ENCODE peak calls at places on chromosomes 1 and 21, in six cellular contexts. One of them, this sample, is unnamed.

GRCh38 chr1:119799599-119800177 is 11.6 kb downstream of the REG4 start:
- DNase-seq in esophagus squamous epithelium: no peak
- DNase-seq in uterus: no peak
- DNase-seq in Peyer's patch: no peak
- DNase-seq in tibial nerve: no peak
- DNase-seq in prostate gland: no peak
- DNase-seq in this sample: no peak

GRCh38 chr1:79749607-79750006 is 743.1 kb upstream of the ADGRL4 start:
- DNase-seq in esophagus squamous epithelium: no peak
- DNase-seq in uterus: no peak
- DNase-seq in Peyer's patch: no peak
- DNase-seq in tibial nerve: no peak
- DNase-seq in prostate gland: no peak
- DNase-seq in this sample: no peak

GRCh38 chr21:40487406-40487805 is 359.6 kb downstream of the DSCAM start:
- DNase-seq in esophagus squamous epithelium: no peak
- DNase-seq in uterus: no peak
- DNase-seq in Peyer's patch: no peak
- DNase-seq in tibial nerve: no peak
- DNase-seq in prostate gland: no peak
- DNase-seq in this sample: no peak

GRCh38 chr1:22619252-22619651 is 17.2 kb upstream of the C1QA start:
- DNase-seq in esophagus squamous epithelium: no peak
- DNase-seq in uterus: no peak
- DNase-seq in Peyer's patch: no peak
- DNase-seq in tibial nerve: no peak
- DNase-seq in prostate gland: no peak
- DNase-seq in this sample: no peak

GRCh38 chr1:189121941-189122340 is 1355.7 kb downstream of the BRINP3 start:
- DNase-seq in esophagus squamous epithelium: no peak
- DNase-seq in uterus: no peak
- DNase-seq in Peyer's patch: no peak
- DNase-seq in tibial nerve: no peak
- DNase-seq in prostate gland: no peak
- DNase-seq in this sample: no peak

GRCh38 chr1:213669964-213670691 is 317.6 kb upstream of the PROX1 start:
- DNase-seq in esophagus squamous epithelium: no peak
- DNase-seq in uterus: no peak
- DNase-seq in Peyer's patch: no peak
- DNase-seq in tibial nerve: no peak
- DNase-seq in prostate gland: no peak
- DNase-seq in this sample: no peak

GRCh38 chr1:147840909-147841308 is 61.7 kb upstream of the GJA8 start:
- DNase-seq in esophagus squamous epithelium: no peak
- DNase-seq in uterus: no peak
- DNase-seq in Peyer's patch: no peak
- DNase-seq in tibial nerve: no peak
- DNase-seq in prostate gland: no peak
- DNase-seq in this sample: no peak

GRCh38 chr1:111690306-111690617 is 48.9 kb downstream of the INKA2 start:
- DNase-seq in esophagus squamous epithelium: no peak
- DNase-seq in uterus: peak; percentile 64
- DNase-seq in Peyer's patch: no peak
- DNase-seq in tibial nerve: no peak
- DNase-seq in prostate gland: peak; percentile 6
- DNase-seq in this sample: no peak

GRCh38 chr21:45709127-45709526 is 65.6 kb downstream of the PCBP3 start:
- DNase-seq in esophagus squamous epithelium: no peak
- DNase-seq in uterus: no peak
- DNase-seq in Peyer's patch: no peak
- DNase-seq in tibial nerve: no peak
- DNase-seq in prostate gland: no peak
- DNase-seq in this sample: no peak

GRCh38 chr1:19735419-19736127 is 64.1 kb downstream of the TMCO4 start:
- DNase-seq in esophagus squamous epithelium: no peak
- DNase-seq in uterus: peak; percentile 86
- DNase-seq in Peyer's patch: no peak
- DNase-seq in tibial nerve: peak; percentile 33
- DNase-seq in prostate gland: no peak
- DNase-seq in this sample: peak; percentile 69

GRCh38 chr1:182069028-182069466 is 7.5 kb upstream of the ZNF648 start:
- DNase-seq in esophagus squamous epithelium: no peak
- DNase-seq in uterus: no peak
- DNase-seq in Peyer's patch: no peak
- DNase-seq in tibial nerve: no peak
- DNase-seq in prostate gland: peak; percentile 37
- DNase-seq in this sample: no peak

GRCh38 chr1:93080424-93080823 is 1.3 kb downstream of the MTF2 start:
- DNase-seq in esophagus squamous epithelium: no peak
- DNase-seq in uterus: no peak
- DNase-seq in Peyer's patch: no peak
- DNase-seq in tibial nerve: no peak
- DNase-seq in prostate gland: no peak
- DNase-seq in this sample: no peak

GRCh38 chr1:239819756-239820155 is 271.9 kb upstream of the FMN2 start:
- DNase-seq in esophagus squamous epithelium: no peak
- DNase-seq in uterus: no peak
- DNase-seq in Peyer's patch: no peak
- DNase-seq in tibial nerve: no peak
- DNase-seq in prostate gland: no peak
- DNase-seq in this sample: no peak

GRCh38 chr1:214289574-214290272 is 8.8 kb downstream of the SMYD2 start:
- DNase-seq in esophagus squamous epithelium: no peak
- DNase-seq in uterus: no peak
- DNase-seq in Peyer's patch: no peak
- DNase-seq in tibial nerve: no peak
- DNase-seq in prostate gland: no peak
- DNase-seq in this sample: no peak

GRCh38 chr1:93613895-93614294 is 67.7 kb downstream of the BCAR3 start:
- DNase-seq in esophagus squamous epithelium: no peak
- DNase-seq in uterus: peak; percentile 61
- DNase-seq in Peyer's patch: no peak
- DNase-seq in tibial nerve: no peak
- DNase-seq in prostate gland: peak; percentile 46
- DNase-seq in this sample: no peak

GRCh38 chr1:69263982-69264381 is 303.7 kb upstream of the LRRC7 start:
- DNase-seq in esophagus squamous epithelium: no peak
- DNase-seq in uterus: peak; percentile 47
- DNase-seq in Peyer's patch: no peak
- DNase-seq in tibial nerve: no peak
- DNase-seq in prostate gland: no peak
- DNase-seq in this sample: no peak

GRCh38 chr1:19768321-19769210 is 31.1 kb downstream of the TMCO4 start:
- DNase-seq in esophagus squamous epithelium: no peak
- DNase-seq in uterus: no peak
- DNase-seq in Peyer's patch: no peak
- DNase-seq in tibial nerve: no peak
- DNase-seq in prostate gland: no peak
- DNase-seq in this sample: no peak

GRCh38 chr1:197951089-197951488 is 33.9 kb downstream of the LHX9 start:
- DNase-seq in esophagus squamous epithelium: no peak
- DNase-seq in uterus: no peak
- DNase-seq in Peyer's patch: no peak
- DNase-seq in tibial nerve: no peak
- DNase-seq in prostate gland: no peak
- DNase-seq in this sample: no peak

GRCh38 chr1:82517586-82517985 is 716.9 kb downstream of the ADGRL2 start:
- DNase-seq in esophagus squamous epithelium: no peak
- DNase-seq in uterus: peak; percentile 15
- DNase-seq in Peyer's patch: no peak
- DNase-seq in tibial nerve: peak; percentile 40
- DNase-seq in prostate gland: no peak
- DNase-seq in this sample: no peak

GRCh38 chr1:169472759-169473158 is 13.0 kb downstream of the SLC19A2 start:
- DNase-seq in esophagus squamous epithelium: no peak
- DNase-seq in uterus: no peak
- DNase-seq in Peyer's patch: no peak
- DNase-seq in tibial nerve: no peak
- DNase-seq in prostate gland: no peak
- DNase-seq in this sample: no peak

GRCh38 chr21:29124645-29125044 is 5.8 kb upstream of the MAP3K7CL start:
- DNase-seq in esophagus squamous epithelium: no peak
- DNase-seq in uterus: no peak
- DNase-seq in Peyer's patch: no peak
- DNase-seq in tibial nerve: no peak
- DNase-seq in prostate gland: no peak
- DNase-seq in this sample: no peak

GRCh38 chr21:29125199-29125598 is 5.2 kb upstream of the MAP3K7CL start:
- DNase-seq in esophagus squamous epithelium: no peak
- DNase-seq in uterus: no peak
- DNase-seq in Peyer's patch: no peak
- DNase-seq in tibial nerve: no peak
- DNase-seq in prostate gland: no peak
- DNase-seq in this sample: no peak

GRCh38 chr21:29125979-29126378 is 4.5 kb upstream of the MAP3K7CL start:
- DNase-seq in esophagus squamous epithelium: no peak
- DNase-seq in uterus: no peak
- DNase-seq in Peyer's patch: no peak
- DNase-seq in tibial nerve: no peak
- DNase-seq in prostate gland: no peak
- DNase-seq in this sample: no peak

GRCh38 chr21:29117372-29117955 is 13.0 kb upstream of the MAP3K7CL start:
- DNase-seq in esophagus squamous epithelium: no peak
- DNase-seq in uterus: no peak
- DNase-seq in Peyer's patch: no peak
- DNase-seq in tibial nerve: no peak
- DNase-seq in prostate gland: no peak
- DNase-seq in this sample: no peak

DNA sequence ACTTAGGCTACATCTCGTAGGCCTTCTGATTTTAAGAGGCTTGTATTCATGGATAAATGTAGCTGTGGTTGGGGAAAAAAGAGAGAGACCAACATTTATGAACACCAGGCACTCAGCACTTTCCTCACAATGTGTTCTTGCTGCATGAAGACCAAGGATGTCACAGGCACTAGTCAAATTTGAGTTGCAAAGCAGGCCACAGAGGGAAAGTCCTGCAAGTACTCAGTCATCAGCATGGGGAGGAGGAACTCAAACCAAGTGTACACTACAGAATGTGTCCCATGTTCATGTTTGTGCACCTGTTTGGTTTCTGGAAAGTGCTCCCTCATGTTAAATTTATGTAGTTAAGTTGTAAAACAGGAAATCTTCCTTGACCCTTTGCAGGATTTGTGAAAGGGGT is 8.7 kb upstream of the MAP3K7CL start:
- DNase-seq in esophagus squamous epithelium: no peak
- DNase-seq in uterus: no peak
- DNase-seq in Peyer's patch: peak; percentile 52
- DNase-seq in tibial nerve: no peak
- DNase-seq in prostate gland: no peak
- DNase-seq in this sample: no peak
- TF ChIP-seq POLR2A in esophagus squamous epithelium: no peak
- TF ChIP-seq POLR2A in uterus: no peak
- TF ChIP-seq POLR2A in Peyer's patch: no peak
- TF ChIP-seq POLR2A in tibial nerve: no peak
- TF ChIP-seq POLR2A in prostate gland: no peak
- TF ChIP-seq POLR2A in this sample: no peak

DNA sequence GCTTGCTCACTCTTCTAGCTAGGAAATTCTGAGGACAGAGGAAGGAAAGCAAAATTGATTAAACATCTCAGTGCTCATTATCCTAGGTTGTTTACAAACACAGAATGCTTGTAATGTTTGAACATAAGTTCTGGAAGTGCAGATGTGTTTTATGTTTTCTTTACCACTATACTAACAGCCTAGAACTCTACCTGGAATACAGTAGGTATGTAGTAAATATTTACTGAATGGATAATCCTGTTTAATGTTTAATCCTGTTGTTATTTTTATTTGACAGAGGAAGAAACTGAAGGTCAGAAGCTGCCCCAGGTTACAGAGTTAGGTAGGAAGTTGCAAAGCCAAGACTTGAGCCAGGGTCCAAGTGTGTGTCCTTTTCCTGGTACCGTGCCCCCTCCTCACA is 6.1 kb downstream of the MTOR start:
- DNase-seq in esophagus squamous epithelium: no peak
- DNase-seq in uterus: no peak
- DNase-seq in Peyer's patch: no peak
- DNase-seq in tibial nerve: no peak
- DNase-seq in prostate gland: no peak
- DNase-seq in this sample: no peak
- H3K4me3 ChIP-seq in esophagus squamous epithelium: no peak overlapping the region
- H3K4me3 ChIP-seq in uterus: no peak overlapping the region
- H3K4me3 ChIP-seq in Peyer's patch: no peak overlapping the region
- H3K4me3 ChIP-seq in tibial nerve: no peak overlapping the region
- H3K4me3 ChIP-seq in prostate gland: no peak overlapping the region
- H3K4me3 ChIP-seq in this sample: no peak overlapping the region

GRCh38 chr1:40507973-40508372 is 594 bp upstream of the EXO5 start:
- DNase-seq in esophagus squamous epithelium: no peak
- DNase-seq in uterus: no peak
- DNase-seq in Peyer's patch: no peak
- DNase-seq in tibial nerve: no peak
- DNase-seq in prostate gland: no peak
- DNase-seq in this sample: no peak
- TF ChIP-seq POLR2A in esophagus squamous epithelium: no peak
- TF ChIP-seq POLR2A in uterus: no peak
- TF ChIP-seq POLR2A in Peyer's patch: no peak
- TF ChIP-seq POLR2A in tibial nerve: no peak
- TF ChIP-seq POLR2A in prostate gland: no peak
- TF ChIP-seq POLR2A in this sample: no peak

DNA sequence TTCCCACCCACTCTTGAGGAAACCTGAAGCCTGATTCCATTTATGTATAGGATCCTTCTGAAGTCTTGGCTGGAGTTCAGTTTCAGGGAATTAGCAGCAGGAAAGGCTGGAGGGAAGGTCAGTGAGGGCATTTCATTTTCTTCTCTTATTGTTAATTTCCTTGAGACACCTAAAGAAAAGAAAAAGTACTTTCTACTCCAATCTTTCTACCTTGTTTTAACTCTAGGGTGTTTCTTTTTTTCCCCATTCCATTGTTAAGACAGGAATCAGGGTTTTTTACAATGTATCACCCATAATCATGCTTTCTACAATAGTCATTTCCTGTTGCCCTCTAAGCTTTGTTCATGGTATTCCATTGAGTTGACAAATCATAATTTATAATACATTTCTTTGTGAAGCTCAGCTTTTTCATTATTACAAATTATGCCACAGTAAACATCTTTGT is 27.4 kb downstream of the SNRPE start:
- DNase-seq in esophagus squamous epithelium: no peak
- DNase-seq in uterus: no peak
- DNase-seq in Peyer's patch: no peak
- DNase-seq in tibial nerve: no peak
- DNase-seq in prostate gland: no peak
- DNase-seq in this sample: no peak
- H3K4me3 ChIP-seq in esophagus squamous epithelium: no peak overlapping the region
- H3K4me3 ChIP-seq in uterus: no peak overlapping the region
- H3K4me3 ChIP-seq in Peyer's patch: no peak overlapping the region
- H3K4me3 ChIP-seq in tibial nerve: no peak overlapping the region
- H3K4me3 ChIP-seq in prostate gland: no peak overlapping the region
- H3K4me3 ChIP-seq in this sample: no peak overlapping the region

This sample was measured in suprapubic skin.